ENCODE peak calls at places on chromosomes 12 and 14, in six cellular contexts. E is choroid plexus epithelial cell, X is uterus, A is H9, C is astrocyte of the spinal cord, T is fibroblast of pulmonary artery. U is an unnamed sample.

GRCh38 chr12:70576341-70577282 is 60.6 kb downstream of the PTPRB start:
- DNase-seq in T (peak), A (no peak), E (peak), C (peak), X (no peak), U (peak)

GRCh38 chr12:105992849-105993740 is 145.7 kb downstream of the NUAK1 start:
- DNase-seq in C (peak), T (peak), A (no peak), X (peak), E (peak), U (no peak)

GRCh38 chr12:65891987-65892481 is 67.8 kb downstream of the HMGA2 start:
- DNase-seq in X (peak), T (peak), C (peak), E (peak), A (no peak), U (peak)

GRCh38 chr12:70646850-70647249 is 9.6 kb upstream of the PTPRB start:
- DNase-seq in T (peak), E (peak), A (no peak), X (no peak), C (peak), U (peak)

GRCh38 chr12:13177373-13177772 is 19.2 kb upstream of the EMP1 start:
- DNase-seq in X (no peak), A (no peak), T (no peak), E (no peak), C (no peak), U (peak)

GRCh38 chr14:23182372-23183014 is 967 bp downstream of the SLC7A8 start:
- DNase-seq in C (no peak), A (peak), T (no peak), X (peak), E (no peak), U (peak)

GRCh38 chr12:21764063-21764462 is 10.4 kb downstream of the KCNJ8 start:
- DNase-seq in A (no peak), E (no peak), X (no peak), T (no peak), C (no peak), U (no peak)

GRCh38 chr12:63844391-63845341 is at the start of gene SRGAP1:
- DNase-seq in E (peak), T (peak), A (peak), C (peak), X (peak), U (peak)

GRCh38 chr12:117430246-117430645 is 68.8 kb upstream of the NOS1 start:
- DNase-seq in T (no peak), C (no peak), X (no peak), E (no peak), A (no peak), U (no peak)

GRCh38 chr14:58796636-58797429 is 159.1 kb downstream of the DACT1 start:
- DNase-seq in E (peak), T (peak), A (no peak), X (no peak), C (no peak), U (peak)

GRCh38 chr12:124379938-124380754 is 85.3 kb downstream of the RFLNA start:
- DNase-seq in E (peak), X (peak), C (peak), T (peak), A (no peak), U (peak)

GRCh38 chr12:121299662-121300061 is 3.2 kb upstream of the CAMKK2 start:
- DNase-seq in X (no peak), A (no peak), T (no peak), E (no peak), C (no peak), U (no peak)

GRCh38 chr14:26846388-26846787 is 248.6 kb upstream of the NOVA1 start:
- DNase-seq in X (no peak), A (no peak), E (peak), T (no peak), C (peak), U (no peak)

GRCh38 chr14:101199028-101199770 is 295.7 kb upstream of the RTL1 start:
- DNase-seq in T (no peak), A (peak), X (no peak), C (no peak), E (no peak), U (no peak)

GRCh38 chr14:77139540-77140342 is 1.9 kb downstream of the ZDHHC22 start:
- DNase-seq in C (no peak), X (no peak), T (peak), A (peak), E (peak), U (peak)

GRCh38 chr12:84550518-84550917 is 362.1 kb downstream of the SLC6A15 start:
- DNase-seq in T (no peak), C (no peak), E (no peak), X (no peak), A (no peak), U (no peak)

GRCh38 chr12:65891219-65891618 is 66.9 kb downstream of the HMGA2 start:
- DNase-seq in X (no peak), A (no peak), T (peak), C (peak), E (no peak), U (peak)

GRCh38 chr12:8907513-8907912 is 6.8 kb upstream of the PHC1 start:
- DNase-seq in E (no peak), C (no peak), T (no peak), A (no peak), X (no peak), U (no peak)

GRCh38 chr12:25718081-25718731 is 165.1 kb upstream of the LMNTD1 start:
- DNase-seq in C (no peak), X (no peak), E (no peak), A (no peak), T (peak), U (no peak)

GRCh38 chr14:62079035-62079434 is 316.8 kb downstream of the SNAPC1 start:
- DNase-seq in X (no peak), A (no peak), T (no peak), E (no peak), C (no peak), U (no peak)

GRCh38 chr12:45232771-45233372 is 17.0 kb downstream of the ANO6 start:
- DNase-seq in A (peak), C (peak), T (peak), E (peak), X (peak), U (peak)

GRCh38 chr14:54857830-54858269 is 44.8 kb downstream of the GCH1 start:
- DNase-seq in E (no peak), X (no peak), C (no peak), T (peak), A (no peak), U (no peak)

DNA sequence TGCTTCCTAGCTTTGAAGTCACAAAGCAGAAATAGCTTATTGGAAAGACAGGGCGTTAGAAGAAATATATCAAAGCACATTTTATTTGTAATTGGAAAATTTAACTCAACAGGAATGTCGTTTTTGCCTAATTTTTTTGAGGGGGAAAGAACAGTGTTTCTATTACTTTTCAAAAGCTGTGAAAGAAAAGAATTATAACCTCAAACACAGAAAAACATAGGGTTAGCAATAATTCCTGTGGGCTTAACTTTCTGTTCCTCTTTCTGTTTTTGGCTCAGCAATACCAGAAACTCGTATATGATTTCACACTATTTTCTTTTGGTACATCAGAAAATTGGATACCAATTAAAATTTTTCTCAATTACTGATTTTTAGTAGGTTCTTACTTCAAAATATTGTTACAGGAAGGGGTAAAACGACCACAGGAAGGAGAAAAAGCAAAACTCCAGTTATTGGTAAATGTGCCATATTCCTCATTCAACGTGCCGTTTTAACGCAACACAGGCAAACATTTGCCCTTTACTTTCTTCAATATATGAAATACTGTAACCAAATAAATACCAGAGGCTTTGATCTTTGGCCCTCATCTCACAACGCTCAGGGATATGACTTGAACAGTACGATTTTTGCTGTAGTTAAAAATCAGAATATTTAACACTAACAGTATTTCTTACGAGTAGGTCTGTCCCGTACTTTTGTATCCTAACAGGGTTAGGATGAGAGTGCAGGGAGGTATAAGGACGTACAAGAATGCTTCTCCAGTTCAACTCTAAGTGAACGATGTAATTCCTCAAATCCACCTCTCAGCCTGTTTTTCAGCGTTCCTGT is 1.3 kb upstream of the RNU6-7 start:
- DNase-seq in T (no peak), X (no peak), E (no peak), C (no peak), A (no peak), U (no peak)
- TF ChIP-seq CTCF in T (no peak), X (no peak), E (no peak), C (no peak), A (no peak), U (no peak)

GRCh38 chr12:24574538-24574937 is 374.4 kb downstream of the BCAT1 start:
- DNase-seq in A (no peak), X (no peak), E (no peak), C (no peak), T (no peak), U (no peak)
- TF ChIP-seq CTCF in A (no peak), X (no peak), E (no peak), C (no peak), T (no peak), U (no peak)

GRCh38 chr12:91178139-91178561 is 4.5 kb downstream of the DCN start:
- DNase-seq in T (peak), X (peak), C (peak), E (peak), A (no peak), U (peak)
- TF ChIP-seq CTCF in T (peak), X (peak), C (peak), E (peak), A (peak), U (peak)

DNA sequence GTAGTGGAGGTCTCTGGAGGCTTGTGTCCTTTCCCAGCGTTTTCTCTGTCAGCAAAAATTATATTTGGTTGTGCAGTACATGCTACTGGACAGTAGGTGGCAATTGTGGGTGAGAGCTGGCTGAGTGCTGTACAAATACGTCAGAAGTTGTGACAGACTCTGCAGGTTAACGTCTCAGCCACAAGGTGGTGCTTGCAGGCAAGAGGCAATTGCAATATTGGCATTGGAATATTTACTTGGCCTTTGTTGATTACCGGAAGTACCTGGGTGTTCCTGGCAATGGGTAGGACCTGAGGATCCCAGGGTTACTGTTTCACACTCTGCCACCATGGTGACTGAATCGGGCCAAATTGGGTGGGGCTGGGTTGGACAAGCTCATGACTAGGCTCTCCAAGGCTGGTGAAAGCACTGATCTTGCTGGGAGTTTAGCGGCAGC is 333.9 kb upstream of the LMO3 start:
- DNase-seq in E (peak), C (peak), T (peak), X (no peak), A (peak), U (peak)
- TF ChIP-seq CTCF in E (peak), C (peak), T (peak), X (no peak), A (peak), U (peak)

DNA sequence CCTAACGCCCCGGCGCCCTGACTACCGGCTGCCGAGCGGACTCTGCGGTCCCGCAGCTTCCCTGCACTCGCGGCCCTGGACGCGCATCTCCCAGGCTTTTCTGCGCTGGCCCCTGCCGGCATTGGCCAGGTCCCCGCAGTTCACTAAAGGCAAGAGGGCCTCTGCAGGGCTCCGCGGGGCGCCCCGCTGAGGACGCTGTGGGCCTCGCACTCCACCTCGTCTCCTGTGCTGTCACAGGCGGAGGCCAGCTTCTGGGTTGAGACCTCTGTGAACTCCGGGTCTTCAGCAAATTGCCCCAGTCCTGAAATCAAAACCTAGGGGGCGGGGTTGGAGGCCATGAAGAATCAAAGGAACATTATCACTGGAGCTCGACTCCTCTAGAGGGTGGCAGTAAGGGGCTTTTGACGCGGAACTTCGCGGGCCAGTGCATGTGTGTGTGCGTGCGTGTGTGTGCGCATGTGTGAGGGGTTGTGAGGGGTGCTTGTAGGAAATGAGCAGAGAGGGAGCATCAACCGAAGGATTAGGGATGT is 68.5 kb upstream of the CAPRIN2 start:
- DNase-seq in T (no peak), X (peak), A (no peak), E (no peak), C (no peak), U (no peak)
- TF ChIP-seq CTCF in T (peak), X (peak), A (peak), E (no peak), C (no peak), U (no peak)

DNA sequence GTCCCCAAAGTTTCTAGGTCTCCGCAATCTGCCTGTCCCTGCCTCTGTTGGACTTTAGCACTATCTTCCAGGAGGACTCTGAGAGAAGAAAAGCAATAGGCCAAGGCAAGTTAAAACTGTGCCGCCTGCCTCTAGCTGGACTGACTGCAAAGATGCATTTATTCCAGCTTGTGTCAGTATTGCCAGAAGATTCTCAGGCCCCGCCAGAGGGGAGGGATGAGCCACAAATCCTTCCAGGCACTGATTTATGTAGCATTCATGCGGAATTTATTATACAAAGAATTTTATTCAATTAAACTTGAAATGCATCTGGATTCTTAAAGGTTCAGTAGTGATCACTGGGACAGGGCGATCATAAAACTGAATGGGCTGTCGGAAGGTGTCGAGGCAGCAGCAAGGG is 19.8 kb downstream of the MMAB start:
- DNase-seq in C (no peak), E (no peak), A (no peak), X (no peak), T (no peak), U (no peak)
- TF ChIP-seq CTCF in C (no peak), E (no peak), A (no peak), X (no peak), T (no peak), U (no peak)

GRCh38 chr12:94329366-94329765 is 130.3 kb downstream of the CEP83 start:
- DNase-seq in X (no peak), C (no peak), T (no peak), E (peak), A (no peak), U (peak)
- TF ChIP-seq CTCF in X (no peak), C (no peak), T (peak), E (peak), A (no peak), U (peak)

GRCh38 chr14:21868442-21869046 is 194.9 kb upstream of the OR4E1 start:
- DNase-seq in E (peak), T (peak), X (no peak), A (peak), C (peak), U (peak)
- TF ChIP-seq CTCF in E (peak), T (peak), X (peak), A (peak), C (peak), U (peak)